ENCODE peak calls at places on chromosomes 11 and 22, in four cellular contexts. J, T, H and B are unnamed samples.

GRCh38 chr11:128924618-128925017 is 18.1 kb downstream of the TP53AIP1 start:
- DNase-seq in T (no peak), J (no peak), H (no peak), B (no peak)

GRCh38 chr11:210122-210802 is 2.8 kb downstream of the RIC8A start:
- DNase-seq in T (no peak), H (peak), J (no peak), B (no peak)

GRCh38 chr22:26318975-26319374 is 110.1 kb upstream of the ASPHD2 start:
- DNase-seq in T (no peak), H (peak), J (no peak), B (no peak)

GRCh38 chr22:42794551-42795510 is 62.2 kb downstream of the ARFGAP3 start:
- DNase-seq in J (no peak), H (no peak), T (no peak), B (no peak)

GRCh38 chr11:96384156-96384555 is 5.6 kb downstream of the CCDC82 start:
- DNase-seq in T (no peak), J (no peak), H (no peak), B (no peak)

GRCh38 chr11:109964487-109964886 is 128.7 kb upstream of the ZC3H12C start:
- DNase-seq in T (no peak), H (no peak), J (no peak), B (no peak)

GRCh38 chr11:104366321-104366734 is 202.4 kb upstream of the PDGFD start:
- DNase-seq in J (no peak), T (no peak), H (no peak), B (no peak)

GRCh38 chr11:104076455-104076854 is 40.0 kb downstream of the DDI1 start:
- DNase-seq in T (no peak), J (no peak), H (no peak), B (no peak)

GRCh38 chr22:35380537-35381423 is at the start of gene HMOX1:
- DNase-seq in H (peak), T (peak), J (peak), B (peak)

GRCh38 chr22:45880091-45880651 is 96.8 kb downstream of the WNT7B start:
- DNase-seq in H (no peak), J (no peak), T (no peak), B (peak)

GRCh38 chr11:8807544-8808225 is 103.3 kb upstream of the AKIP1 start:
- DNase-seq in H (peak), T (no peak), J (peak), B (peak)